ENCODE peak calls at places on chromosomes 6 and 20, in eight cellular contexts. One of them, this sample, is unnamed.

GRCh38 chr20:46134716-46135115 is 16.6 kb downstream of the CD40 start:
- DNase-seq in T-helper 9 cell: no peak
- DNase-seq in germinal center: no peak
- DNase-seq in fibroblast of villous mesenchyme: no peak
- DNase-seq in ELF-1: no peak
- DNase-seq in C1 segment of cervical spinal cord: no peak
- DNase-seq in lower lobe of right lung: no peak
- DNase-seq in activated naive CD8-positive, alpha-beta T cell treated with anti-CD3 and anti-CD28 coated beads, Interleukin-2, amount 50 U/mL, for 24 hours: no peak
- DNase-seq in this sample: no peak

GRCh38 chr6:16400248-16400760 is 161.9 kb downstream of the GMPR start:
- DNase-seq in T-helper 9 cell: no peak
- DNase-seq in germinal center: no peak
- DNase-seq in fibroblast of villous mesenchyme: no peak
- DNase-seq in ELF-1: no peak
- DNase-seq in C1 segment of cervical spinal cord: no peak
- DNase-seq in lower lobe of right lung: no peak
- DNase-seq in activated naive CD8-positive, alpha-beta T cell treated with anti-CD3 and anti-CD28 coated beads, Interleukin-2, amount 50 U/mL, for 24 hours: no peak
- DNase-seq in this sample: no peak

GRCh38 chr6:87968435-87969278 is 79.0 kb upstream of the SPACA1 start:
- DNase-seq in T-helper 9 cell: no peak
- DNase-seq in germinal center: no peak
- DNase-seq in fibroblast of villous mesenchyme: peak; percentile 10
- DNase-seq in ELF-1: peak; percentile 51
- DNase-seq in C1 segment of cervical spinal cord: no peak
- DNase-seq in lower lobe of right lung: peak; percentile 64
- DNase-seq in activated naive CD8-positive, alpha-beta T cell treated with anti-CD3 and anti-CD28 coated beads, Interleukin-2, amount 50 U/mL, for 24 hours: peak; percentile 4
- DNase-seq in this sample: peak; percentile 3

GRCh38 chr6:133241901-133242760 is 974 bp downstream of the EYA4 start:
- DNase-seq in T-helper 9 cell: no peak
- DNase-seq in germinal center: no peak
- DNase-seq in fibroblast of villous mesenchyme: peak; percentile 9
- DNase-seq in ELF-1: peak; percentile 49
- DNase-seq in C1 segment of cervical spinal cord: no peak
- DNase-seq in lower lobe of right lung: no peak
- DNase-seq in activated naive CD8-positive, alpha-beta T cell treated with anti-CD3 and anti-CD28 coated beads, Interleukin-2, amount 50 U/mL, for 24 hours: no peak
- DNase-seq in this sample: peak; percentile 28

GRCh38 chr6:129210684-129211083 is 327.7 kb downstream of the LAMA2 start:
- DNase-seq in T-helper 9 cell: no peak
- DNase-seq in germinal center: no peak
- DNase-seq in fibroblast of villous mesenchyme: no peak
- DNase-seq in ELF-1: no peak
- DNase-seq in C1 segment of cervical spinal cord: no peak
- DNase-seq in lower lobe of right lung: no peak
- DNase-seq in activated naive CD8-positive, alpha-beta T cell treated with anti-CD3 and anti-CD28 coated beads, Interleukin-2, amount 50 U/mL, for 24 hours: no peak
- DNase-seq in this sample: no peak

GRCh38 chr20:45926731-45927070 is 7.8 kb upstream of the PCIF1 start:
- DNase-seq in T-helper 9 cell: no peak
- DNase-seq in germinal center: no peak
- DNase-seq in fibroblast of villous mesenchyme: no peak
- DNase-seq in ELF-1: no peak
- DNase-seq in C1 segment of cervical spinal cord: no peak
- DNase-seq in lower lobe of right lung: no peak
- DNase-seq in activated naive CD8-positive, alpha-beta T cell treated with anti-CD3 and anti-CD28 coated beads, Interleukin-2, amount 50 U/mL, for 24 hours: no peak
- DNase-seq in this sample: no peak

GRCh38 chr20:25205277-25206062 is 10.0 kb downstream of the ENTPD6 start:
- DNase-seq in T-helper 9 cell: no peak
- DNase-seq in germinal center: no peak
- DNase-seq in fibroblast of villous mesenchyme: no peak
- DNase-seq in ELF-1: peak; percentile 60
- DNase-seq in C1 segment of cervical spinal cord: no peak
- DNase-seq in lower lobe of right lung: no peak
- DNase-seq in activated naive CD8-positive, alpha-beta T cell treated with anti-CD3 and anti-CD28 coated beads, Interleukin-2, amount 50 U/mL, for 24 hours: no peak
- DNase-seq in this sample: no peak

GRCh38 chr20:64115171-64115911 is 8.0 kb upstream of the NPBWR2 start:
- DNase-seq in T-helper 9 cell: no peak
- DNase-seq in germinal center: no peak
- DNase-seq in fibroblast of villous mesenchyme: no peak
- DNase-seq in ELF-1: peak; percentile 3
- DNase-seq in C1 segment of cervical spinal cord: no peak
- DNase-seq in lower lobe of right lung: no peak
- DNase-seq in activated naive CD8-positive, alpha-beta T cell treated with anti-CD3 and anti-CD28 coated beads, Interleukin-2, amount 50 U/mL, for 24 hours: no peak
- DNase-seq in this sample: no peak